ENCODE peak calls at places on chromosome 14, in five cellular contexts. P is stimulated activated CD8-positive, alpha-beta memory T cell treated with anti-CD3 and anti-CD28 coated beads, Interleukin-7, amount 100 ng/mL, for 48 hours; K is HuH-7.5; N is T-cell; T is activated gamma-delta T cell treated with Interleukin-2 at 50 U/mL for 16 hours. Q is an unnamed sample.

GRCh38 chr14:62179367-62180018 is 417.3 kb downstream of the SNAPC1 start:
- DNase-seq in P (no peak), K (no peak), N (no peak), T (no peak), Q (no peak)

GRCh38 chr14:100213956-100214767 is 24.8 kb upstream of the YY1 start:
- DNase-seq in P (peak), K (peak), N (peak), T (peak), Q (peak)

GRCh38 chr14:51545396-51545795 is 106.3 kb upstream of the FRMD6 start:
- DNase-seq in P (no peak), K (no peak), N (no peak), T (no peak), Q (no peak)

GRCh38 chr14:71472281-71472960 is 459.8 kb upstream of the RGS6 start:
- DNase-seq in P (no peak), K (no peak), N (no peak), T (no peak), Q (no peak)

GRCh38 chr14:51321036-51321435 is 81.0 kb downstream of the TMX1 start:
- DNase-seq in P (no peak), K (no peak), N (no peak), T (no peak), Q (no peak)

GRCh38 chr14:25607095-25607657 is 557.2 kb upstream of the STXBP6 start:
- DNase-seq in P (no peak), K (no peak), N (no peak), T (no peak), Q (no peak)

GRCh38 chr14:70148911-70149675 is 39.7 kb downstream of the SLC8A3 start:
- DNase-seq in P (no peak), K (no peak), N (no peak), T (no peak), Q (no peak)

GRCh38 chr14:68645371-68645770 is 147.5 kb downstream of the ZFP36L1 start:
- DNase-seq in P (no peak), K (no peak), N (no peak), T (no peak), Q (no peak)

GRCh38 chr14:72498646-72499045 is 395.3 kb downstream of the DPF3 start:
- DNase-seq in P (no peak), K (no peak), N (no peak), T (no peak), Q (no peak)

GRCh38 chr14:105415481-105416428 is 3.9 kb upstream of the MTA1 start:
- DNase-seq in P (no peak), K (no peak), N (no peak), T (no peak), Q (no peak)

GRCh38 chr14:54866588-54866987 is 36.0 kb downstream of the GCH1 start:
- DNase-seq in P (no peak), K (no peak), N (no peak), T (no peak), Q (no peak)

GRCh38 chr14:35046751-35047536 is 872 bp downstream of the FAM177A1 start:
- DNase-seq in P (peak), K (peak), N (no peak), T (no peak), Q (no peak)

GRCh38 chr14:74636424-74637183 is 24.6 kb upstream of the LTBP2 start:
- DNase-seq in P (no peak), K (no peak), N (no peak), T (no peak), Q (no peak)

GRCh38 chr14:76644875-76645518 is 116.3 kb upstream of the VASH1 start:
- DNase-seq in P (no peak), K (peak), N (no peak), T (no peak), Q (no peak)

GRCh38 chr14:55734731-55735130 is 154.7 kb downstream of the KTN1 start:
- DNase-seq in P (no peak), K (no peak), N (no peak), T (no peak), Q (no peak)

GRCh38 chr14:47590763-47591162 is 84.6 kb downstream of the MDGA2 start:
- DNase-seq in P (no peak), K (no peak), N (no peak), T (no peak), Q (no peak)

GRCh38 chr14:21408152-21408551 is 24.3 kb upstream of the SUPT16H start:
- DNase-seq in P (no peak), K (no peak), N (no peak), T (no peak), Q (no peak)

GRCh38 chr14:21686468-21686867 is 12.8 kb upstream of the OR4E1 start:
- DNase-seq in P (no peak), K (no peak), N (no peak), T (no peak), Q (no peak)

GRCh38 chr14:23071244-23071974 is 14.1 kb upstream of the CDH24 start:
- DNase-seq in P (peak), K (peak), N (peak), T (peak), Q (peak)

GRCh38 chr14:63901434-63902085 is 48.8 kb downstream of the SYNE2 start:
- DNase-seq in P (no peak), K (no peak), N (no peak), T (no peak), Q (no peak)

GRCh38 chr14:69358233-69358963 is 39.7 kb downstream of the ERH start:
- DNase-seq in P (peak), K (no peak), N (no peak), T (no peak), Q (no peak)

GRCh38 chr14:24390696-24391468 is 7.9 kb upstream of the NYNRIN start:
- DNase-seq in P (no peak), K (no peak), N (no peak), T (no peak), Q (no peak)

GRCh38 chr14:101276309-101277091 is 284.8 kb upstream of the DIO3 start:
- DNase-seq in P (no peak), K (no peak), N (no peak), T (no peak), Q (no peak)

GRCh38 chr14:90521121-90521929 is 124.5 kb downstream of the CALM1 start:
- DNase-seq in P (no peak), K (no peak), N (no peak), T (no peak), Q (no peak)

GRCh38 chr14:54503476-54503875 is 6.2 kb upstream of the CGRRF1 start:
- DNase-seq in P (no peak), K (no peak), N (no peak), T (no peak), Q (no peak)

GRCh38 chr14:29463727-29464370 is 463.8 kb downstream of the PRKD1 start:
- DNase-seq in P (no peak), K (no peak), N (no peak), T (no peak), Q (no peak)

GRCh38 chr14:36028218-36028617 is 148.3 kb downstream of the PTCSC3 start:
- DNase-seq in P (peak), K (no peak), N (no peak), T (no peak), Q (no peak)

GRCh38 chr14:104885031-104885972 is 20.2 kb downstream of the CEP170B start:
- DNase-seq in P (no peak), K (no peak), N (no peak), T (no peak), Q (no peak)

GRCh38 chr14:32407170-32407569 is 78.1 kb downstream of the AKAP6 start:
- DNase-seq in P (no peak), K (no peak), N (no peak), T (no peak), Q (no peak)

GRCh38 chr14:104968153-104968527 is 10.0 kb downstream of the AHNAK2 start:
- DNase-seq in P (no peak), K (no peak), N (no peak), T (no peak), Q (no peak)